ENCODE peak calls at places on chromosomes 12 and 14, in seven cellular contexts. V, R, N, W, Z, C and K are unnamed samples.

GRCh38 chr14:21990116-21990515 is 316.5 kb upstream of the OR4E1 start:
- DNase-seq in V (no peak), R (no peak), N (no peak), W (no peak), Z (no peak), C (no peak), K (peak; percentile 6)

GRCh38 chr12:78568326-78569020 is 296.1 kb upstream of the SYT1 start:
- DNase-seq in V (no peak), R (no peak), N (no peak), W (no peak), Z (no peak), C (no peak), K (no peak)

GRCh38 chr14:59869381-59870255 is 958 bp downstream of the RTN1 start:
- DNase-seq in V (no peak), R (no peak), N (peak; percentile 56), W (no peak), Z (peak; percentile 47), C (no peak), K (no peak)

GRCh38 chr14:103207404-103208072 is 84.3 kb downstream of the TNFAIP2 start:
- DNase-seq in V (no peak), R (peak; percentile 26), N (peak; percentile 74), W (no peak), Z (peak; percentile 76), C (no peak), K (no peak)

GRCh38 chr14:51365241-51365940 is 125.3 kb downstream of the TMX1 start:
- DNase-seq in V (no peak), R (no peak), N (no peak), W (no peak), Z (no peak), C (no peak), K (no peak)

GRCh38 chr14:66910306-66910705 is 278.9 kb upstream of the GARIN2 start:
- DNase-seq in V (no peak), R (no peak), N (no peak), W (no peak), Z (no peak), C (no peak), K (no peak)

GRCh38 chr12:66115083-66115600 is 15.4 kb downstream of the LLPH start:
- DNase-seq in V (no peak), R (no peak), N (no peak), W (no peak), Z (no peak), C (no peak), K (no peak)

GRCh38 chr12:132362966-132363660 is 33.7 kb upstream of the GALNT9 start:
- DNase-seq in V (no peak), R (no peak), N (no peak), W (no peak), Z (no peak), C (no peak), K (no peak)

GRCh38 chr12:129903956-129904769 is at the start of gene TMEM132D:
- DNase-seq in V (no peak), R (no peak), N (no peak), W (no peak), Z (no peak), C (no peak), K (no peak)

GRCh38 chr12:120909633-120910318 is 5.6 kb upstream of the SPPL3 start:
- DNase-seq in V (no peak), R (no peak), N (no peak), W (no peak), Z (no peak), C (no peak), K (no peak)

GRCh38 chr12:67155863-67156262 is 113.3 kb upstream of the CAND1 start:
- DNase-seq in V (no peak), R (no peak), N (no peak), W (no peak), Z (no peak), C (no peak), K (no peak)

GRCh38 chr12:50787618-50788017 is 23.7 kb downstream of the ATF1 start:
- DNase-seq in V (no peak), R (no peak), N (no peak), W (no peak), Z (no peak), C (no peak), K (no peak)

GRCh38 chr12:56143870-56144269 is 8.5 kb upstream of the MYL6B start:
- DNase-seq in V (no peak), R (no peak), N (no peak), W (no peak), Z (no peak), C (no peak), K (no peak)

GRCh38 chr12:100141998-100142850 is 450 bp downstream of the BLTP3B start:
- DNase-seq in V (no peak), R (no peak), N (peak; percentile 81), W (peak; percentile 44), Z (peak; percentile 69), C (peak; percentile 65), K (peak; percentile 48)

GRCh38 chr12:89206375-89206774 is 145.9 kb downstream of the DUSP6 start:
- DNase-seq in V (no peak), R (no peak), N (no peak), W (no peak), Z (no peak), C (no peak), K (no peak)

GRCh38 chr12:51077930-51078329 is 5.5 kb downstream of the CSRNP2 start:
- DNase-seq in V (no peak), R (no peak), N (no peak), W (no peak), Z (no peak), C (no peak), K (no peak)

GRCh38 chr12:118103231-118103600 is 595 bp downstream of the VSIG10 start:
- DNase-seq in V (no peak), R (no peak), N (no peak), W (peak; percentile 27), Z (peak; percentile 56), C (no peak), K (peak; percentile 55)

GRCh38 chr14:98226411-98226810 is 1045.6 kb downstream of the BCL11B start:
- DNase-seq in V (no peak), R (no peak), N (no peak), W (peak; percentile 29), Z (no peak), C (no peak), K (no peak)

GRCh38 chr12:124490584-124491305 is 76.7 kb downstream of the NCOR2 start:
- DNase-seq in V (peak; percentile 68), R (peak; percentile 99), N (peak; percentile 90), W (no peak), Z (peak; percentile 93), C (peak; percentile 27), K (no peak)

GRCh38 chr12:26273811-26274210 is 78.4 kb downstream of the SSPN start:
- DNase-seq in V (no peak), R (no peak), N (no peak), W (no peak), Z (peak; percentile 53), C (no peak), K (no peak)

GRCh38 chr14:104287301-104288009 is 149.1 kb downstream of the KIF26A start:
- DNase-seq in V (no peak), R (no peak), N (peak; percentile 23), W (no peak), Z (peak; percentile 21), C (no peak), K (no peak)

GRCh38 chr12:2336409-2336829 is 283.6 kb downstream of the CACNA1C start:
- DNase-seq in V (no peak), R (peak; percentile 53), N (no peak), W (no peak), Z (no peak), C (no peak), K (no peak)

GRCh38 chr12:116376354-116377193 is 99.1 kb upstream of the MED13L start:
- DNase-seq in V (no peak), R (no peak), N (no peak), W (no peak), Z (no peak), C (no peak), K (no peak)

GRCh38 chr12:93937812-93938211 is 210.6 kb upstream of the PLXNC1 start:
- DNase-seq in V (no peak), R (no peak), N (no peak), W (no peak), Z (no peak), C (no peak), K (no peak)

GRCh38 chr14:76777721-76778120 is 16.5 kb downstream of the VASH1 start:
- DNase-seq in V (no peak), R (no peak), N (no peak), W (no peak), Z (no peak), C (no peak), K (no peak)

GRCh38 chr14:104140213-104140462 is 1.8 kb downstream of the KIF26A start:
- DNase-seq in V (no peak), R (no peak), N (peak; percentile 56), W (no peak), Z (no peak), C (no peak), K (no peak)

GRCh38 chr14:92108345-92109254 is 2.2 kb upstream of the ATXN3 start:
- DNase-seq in V (no peak), R (no peak), N (no peak), W (peak; percentile 29), Z (no peak), C (no peak), K (peak; percentile 86)

DNA sequence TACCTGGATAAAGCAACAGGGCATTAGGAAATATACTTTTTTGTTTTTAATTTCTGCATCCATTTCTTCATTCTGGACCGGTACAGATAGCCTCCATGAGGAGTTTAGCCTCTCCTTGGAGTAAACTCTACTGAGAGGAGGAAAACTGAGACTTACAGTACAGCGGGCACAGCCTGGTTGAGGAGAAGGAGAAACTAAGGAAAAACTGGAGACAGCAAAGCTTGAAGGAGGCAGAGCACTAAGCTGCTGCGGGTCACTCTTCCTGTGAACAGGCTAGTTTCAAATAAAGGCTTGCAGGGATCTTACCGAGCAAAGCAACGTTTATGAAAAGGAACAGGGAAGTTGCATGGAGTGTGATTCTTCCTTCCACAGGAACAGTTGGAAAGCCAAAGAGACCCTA is 362 bp upstream of the SSTR1 start:
- DNase-seq in V (no peak), R (no peak), N (no peak), W (no peak), Z (no peak), C (no peak), K (no peak)
- H3K27me3 ChIP-seq in V (no peaks in the 10 kb centered on the region), R (peaks cover 49% of the 10 kb centered on the region), N (peaks cover 7% of the 10 kb centered on the region), W (no peaks in the 10 kb centered on the region), Z (peaks cover 62% of the 10 kb centered on the region), C (no peaks in the 10 kb centered on the region), K (no peaks in the 10 kb centered on the region)

DNA sequence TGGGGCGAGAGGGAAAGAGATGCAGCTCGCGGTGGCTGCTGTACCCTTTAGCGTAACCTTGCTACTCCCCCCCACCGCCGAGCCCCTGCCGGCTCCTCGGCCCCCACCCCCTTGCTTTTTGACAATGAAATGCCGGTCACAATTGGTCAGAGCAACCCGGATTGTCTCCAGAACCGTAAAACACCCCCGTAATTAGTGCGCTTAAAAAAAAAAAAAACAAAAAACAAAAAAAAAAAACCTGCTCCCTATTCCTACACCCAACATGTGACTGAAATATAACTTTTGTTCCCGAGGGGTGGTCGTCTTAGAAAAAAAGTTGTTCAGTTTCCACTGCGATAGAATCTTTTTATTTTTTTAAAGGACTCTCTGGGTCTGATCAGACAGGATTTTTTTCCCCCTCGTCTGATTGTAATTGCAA is 814 bp downstream of the ETV6 start:
- DNase-seq in V (no peak), R (no peak), N (no peak), W (no peak), Z (no peak), C (no peak), K (no peak)
- H3K4me3 ChIP-seq in V (peak overlapping the region; percentile 75), R (peak overlapping the region; percentile 83), N (peak overlapping the region; percentile 77), W (peak overlapping the region; percentile 63), Z (peak overlapping the region; percentile 89), C (peak overlapping the region; percentile 79), K (peak overlapping the region; percentile 69)

GRCh38 chr14:101476931-101477553 is 84.3 kb upstream of the DIO3 start:
- DNase-seq in V (no peak), R (no peak), N (no peak), W (peak; percentile 10), Z (no peak), C (peak; percentile 64), K (no peak)
- H3K27me3 ChIP-seq in V (no peaks in the 10 kb centered on the region), R (no peaks in the 10 kb centered on the region), N (no peaks in the 10 kb centered on the region), W (no peaks in the 10 kb centered on the region), Z (peaks cover 29% of the 10 kb centered on the region), C (no peaks in the 10 kb centered on the region), K (no peaks in the 10 kb centered on the region)

GRCh38 chr14:99946652-99947489 is 118.4 kb upstream of the EVL start:
- DNase-seq in V (no peak), R (no peak), N (no peak), W (peak; percentile 56), Z (no peak), C (peak; percentile 52), K (peak; percentile 77)
- H3K4me3 ChIP-seq in V (no peak overlapping the region), R (no peak overlapping the region), N (no peak overlapping the region), W (no peak overlapping the region), Z (peak overlapping the region; percentile 13), C (no peak overlapping the region), K (peak overlapping the region; percentile 29)